ENCODE peak calls at places on chromosomes 5 and 9, in five cellular contexts. D is memory B cell; L is esophagus squamous epithelium; N is A172; G is NK-92 treated with Interleukin-12 subunit alpha and Interleukin-12 subunit beta, amount 100 ng/mL, for 24 hours. K is an unnamed sample.

GRCh38 chr5:107809201-107810034 is 138.7 kb upstream of the EFNA5 start:
- DNase-seq in D (no peak), L (no peak), N (peak; percentile 20), G (no peak), K (no peak)

GRCh38 chr5:151020304-151021031 is at the start of gene GPX3:
- DNase-seq in D (peak; percentile 16), L (peak; percentile 28), N (no peak), G (no peak), K (peak; percentile 19)

GRCh38 chr9:88747768-88748167 is 212.8 kb downstream of the NXNL2 start:
- DNase-seq in D (no peak), L (no peak), N (peak; percentile 86), G (no peak), K (peak; percentile 37)

GRCh38 chr9:16771352-16771751 is 99.1 kb downstream of the BNC2 start:
- DNase-seq in D (no peak), L (no peak), N (no peak), G (no peak), K (no peak)

GRCh38 chr5:147576646-147577535 is 67.0 kb upstream of the DPYSL3 start:
- DNase-seq in D (no peak), L (no peak), N (peak; percentile 46), G (peak; percentile 9), K (peak; percentile 25)

GRCh38 chr5:74063821-74064598 is 438.0 kb downstream of the ARHGEF28 start:
- DNase-seq in D (no peak), L (no peak), N (peak; percentile 94), G (no peak), K (peak; percentile 9)

GRCh38 chr5:1729641-1730486 is 69.8 kb downstream of the MRPL36 start:
- DNase-seq in D (no peak), L (no peak), N (no peak), G (no peak), K (no peak)

GRCh38 chr9:112546149-112547012 is 59.8 kb downstream of the KIAA1958 start:
- DNase-seq in D (no peak), L (no peak), N (no peak), G (no peak), K (peak; percentile 21)

GRCh38 chr5:172035039-172035438 is 28.6 kb upstream of the FBXW11 start:
- DNase-seq in D (peak; percentile 18), L (no peak), N (no peak), G (no peak), K (no peak)

GRCh38 chr9:3525088-3525835 is 539 bp downstream of the RFX3 start:
- DNase-seq in D (no peak), L (no peak), N (no peak), G (peak; percentile 46), K (peak; percentile 23)

GRCh38 chr9:99090366-99091130 is 14.4 kb upstream of the TGFBR1 start:
- DNase-seq in D (no peak), L (no peak), N (no peak), G (no peak), K (no peak)

GRCh38 chr5:76709762-76710161 is 6.2 kb upstream of the F2R start:
- DNase-seq in D (no peak), L (no peak), N (peak; percentile 50), G (no peak), K (no peak)

K was measured in RKO.